ENCODE peak calls at places on chromosomes 13 and 19, in six cellular contexts. One of them, this sample, is unnamed.

GRCh38 chr13:60838581-60838980 is 441.6 kb downstream of the TDRD3 start:
- DNase-seq in EL: no peak
- DNase-seq in stimulated activated CD8-positive, alpha-beta memory T cell treated with anti-CD3 and anti-CD28 coated beads, Interleukin-15, amount 100 ng/mL, for 24 hours: no peak
- DNase-seq in anterior cingulate cortex: no peak
- DNase-seq in NB4: peak
- DNase-seq in glutamatergic neuron: no peak
- DNase-seq in this sample: no peak

GRCh38 chr19:48881741-48882657 is 9.8 kb downstream of the PPP1R15A start:
- DNase-seq in glutamatergic neuron: no peak
- DNase-seq in NB4: peak
- DNase-seq in EL: no peak
- DNase-seq in stimulated activated CD8-positive, alpha-beta memory T cell treated with anti-CD3 and anti-CD28 coated beads, Interleukin-15, amount 100 ng/mL, for 24 hours: no peak
- DNase-seq in anterior cingulate cortex: no peak
- DNase-seq in this sample: no peak

GRCh38 chr19:36225219-36225892 is 10.4 kb downstream of the ZNF146 start:
- DNase-seq in anterior cingulate cortex: no peak
- DNase-seq in stimulated activated CD8-positive, alpha-beta memory T cell treated with anti-CD3 and anti-CD28 coated beads, Interleukin-15, amount 100 ng/mL, for 24 hours: no peak
- DNase-seq in EL: peak
- DNase-seq in NB4: no peak
- DNase-seq in glutamatergic neuron: no peak
- DNase-seq in this sample: peak

GRCh38 chr13:48078251-48078656 is 16.6 kb downstream of the MED4 start:
- DNase-seq in EL: no peak
- DNase-seq in NB4: peak
- DNase-seq in stimulated activated CD8-positive, alpha-beta memory T cell treated with anti-CD3 and anti-CD28 coated beads, Interleukin-15, amount 100 ng/mL, for 24 hours: no peak
- DNase-seq in anterior cingulate cortex: no peak
- DNase-seq in glutamatergic neuron: no peak
- DNase-seq in this sample: no peak

GRCh38 chr13:20672772-20673171 is 30.7 kb upstream of the IL17D start:
- DNase-seq in stimulated activated CD8-positive, alpha-beta memory T cell treated with anti-CD3 and anti-CD28 coated beads, Interleukin-15, amount 100 ng/mL, for 24 hours: no peak
- DNase-seq in glutamatergic neuron: no peak
- DNase-seq in NB4: peak
- DNase-seq in anterior cingulate cortex: no peak
- DNase-seq in EL: no peak
- DNase-seq in this sample: no peak

GRCh38 chr13:112770504-112770903 is 80.7 kb downstream of the ATP11A start:
- DNase-seq in stimulated activated CD8-positive, alpha-beta memory T cell treated with anti-CD3 and anti-CD28 coated beads, Interleukin-15, amount 100 ng/mL, for 24 hours: no peak
- DNase-seq in glutamatergic neuron: no peak
- DNase-seq in NB4: no peak
- DNase-seq in EL: no peak
- DNase-seq in anterior cingulate cortex: no peak
- DNase-seq in this sample: no peak

GRCh38 chr13:30173301-30173605 is 134.1 kb downstream of the KATNAL1 start:
- DNase-seq in anterior cingulate cortex: no peak
- DNase-seq in stimulated activated CD8-positive, alpha-beta memory T cell treated with anti-CD3 and anti-CD28 coated beads, Interleukin-15, amount 100 ng/mL, for 24 hours: no peak
- DNase-seq in NB4: no peak
- DNase-seq in glutamatergic neuron: no peak
- DNase-seq in EL: no peak
- DNase-seq in this sample: no peak

GRCh38 chr19:34707661-34708060 is 26.4 kb upstream of the ZNF181 start:
- DNase-seq in stimulated activated CD8-positive, alpha-beta memory T cell treated with anti-CD3 and anti-CD28 coated beads, Interleukin-15, amount 100 ng/mL, for 24 hours: no peak
- DNase-seq in EL: no peak
- DNase-seq in NB4: no peak
- DNase-seq in anterior cingulate cortex: no peak
- DNase-seq in glutamatergic neuron: no peak
- DNase-seq in this sample: no peak

GRCh38 chr13:44768775-44769578 is 192.8 kb upstream of the TSC22D1 start:
- DNase-seq in glutamatergic neuron: no peak
- DNase-seq in anterior cingulate cortex: no peak
- DNase-seq in stimulated activated CD8-positive, alpha-beta memory T cell treated with anti-CD3 and anti-CD28 coated beads, Interleukin-15, amount 100 ng/mL, for 24 hours: no peak
- DNase-seq in EL: no peak
- DNase-seq in NB4: no peak
- DNase-seq in this sample: no peak

GRCh38 chr19:18785179-18786124 is 5.7 kb downstream of the COMP start:
- DNase-seq in anterior cingulate cortex: no peak
- DNase-seq in EL: peak
- DNase-seq in NB4: peak
- DNase-seq in stimulated activated CD8-positive, alpha-beta memory T cell treated with anti-CD3 and anti-CD28 coated beads, Interleukin-15, amount 100 ng/mL, for 24 hours: peak
- DNase-seq in glutamatergic neuron: peak
- DNase-seq in this sample: peak

GRCh38 chr13:37319041-37319443 is 213.6 kb upstream of the CSNK1A1L start:
- DNase-seq in stimulated activated CD8-positive, alpha-beta memory T cell treated with anti-CD3 and anti-CD28 coated beads, Interleukin-15, amount 100 ng/mL, for 24 hours: no peak
- DNase-seq in anterior cingulate cortex: no peak
- DNase-seq in EL: peak
- DNase-seq in NB4: no peak
- DNase-seq in glutamatergic neuron: no peak
- DNase-seq in this sample: peak

GRCh38 chr13:111503905-111504695 is 183.7 kb downstream of the TEX29 start:
- DNase-seq in glutamatergic neuron: no peak
- DNase-seq in stimulated activated CD8-positive, alpha-beta memory T cell treated with anti-CD3 and anti-CD28 coated beads, Interleukin-15, amount 100 ng/mL, for 24 hours: no peak
- DNase-seq in NB4: no peak
- DNase-seq in EL: no peak
- DNase-seq in anterior cingulate cortex: no peak
- DNase-seq in this sample: no peak

GRCh38 chr19:54391589-54392061 is 23.6 kb upstream of the TTYH1 start:
- DNase-seq in glutamatergic neuron: no peak
- DNase-seq in stimulated activated CD8-positive, alpha-beta memory T cell treated with anti-CD3 and anti-CD28 coated beads, Interleukin-15, amount 100 ng/mL, for 24 hours: no peak
- DNase-seq in NB4: no peak
- DNase-seq in EL: no peak
- DNase-seq in anterior cingulate cortex: no peak
- DNase-seq in this sample: no peak

GRCh38 chr13:66895780-66896179 is 334.4 kb downstream of the PCDH9 start:
- DNase-seq in EL: no peak
- DNase-seq in NB4: no peak
- DNase-seq in glutamatergic neuron: peak
- DNase-seq in anterior cingulate cortex: no peak
- DNase-seq in stimulated activated CD8-positive, alpha-beta memory T cell treated with anti-CD3 and anti-CD28 coated beads, Interleukin-15, amount 100 ng/mL, for 24 hours: no peak
- DNase-seq in this sample: no peak

GRCh38 chr19:6580313-6580712 is 10.6 kb downstream of the CD70 start:
- DNase-seq in EL: peak
- DNase-seq in anterior cingulate cortex: no peak
- DNase-seq in glutamatergic neuron: no peak
- DNase-seq in stimulated activated CD8-positive, alpha-beta memory T cell treated with anti-CD3 and anti-CD28 coated beads, Interleukin-15, amount 100 ng/mL, for 24 hours: no peak
- DNase-seq in NB4: peak
- DNase-seq in this sample: peak

GRCh38 chr13:30908416-30908980 is 2.4 kb downstream of the MEDAG start:
- DNase-seq in stimulated activated CD8-positive, alpha-beta memory T cell treated with anti-CD3 and anti-CD28 coated beads, Interleukin-15, amount 100 ng/mL, for 24 hours: no peak
- DNase-seq in EL: peak
- DNase-seq in NB4: no peak
- DNase-seq in glutamatergic neuron: no peak
- DNase-seq in anterior cingulate cortex: no peak
- DNase-seq in this sample: no peak

GRCh38 chr13:99617474-99618255 is 116.4 kb downstream of the TM9SF2 start:
- DNase-seq in glutamatergic neuron: peak
- DNase-seq in EL: peak
- DNase-seq in stimulated activated CD8-positive, alpha-beta memory T cell treated with anti-CD3 and anti-CD28 coated beads, Interleukin-15, amount 100 ng/mL, for 24 hours: no peak
- DNase-seq in NB4: peak
- DNase-seq in anterior cingulate cortex: peak
- DNase-seq in this sample: peak